ENCODE peak calls at places on chromosome 13, in seven cellular contexts. L is CD4-positive, alpha-beta memory T cell; R is HT1080; U is stimulated activated CD8-positive, alpha-beta memory T cell treated with anti-CD3 and anti-CD28 coated beads, Interleukin-7, amount 100 ng/mL, for 48 hours; A is heart left ventricle; K is HCT116; T is activated naive CD4-positive, alpha-beta T cell treated with Interleukin-2 at 50 U/mL for 16 hours. B is an unnamed sample.

GRCh38 chr13:42129033-42129432 is 80.6 kb downstream of the DGKH start:
- DNase-seq in A (no peak), T (no peak), U (no peak), K (no peak), R (no peak), L (no peak), B (no peak)

GRCh38 chr13:30119476-30119875 is 187.9 kb downstream of the KATNAL1 start:
- DNase-seq in L (peak), A (no peak), R (peak), U (no peak), T (no peak), K (no peak), B (peak)

GRCh38 chr13:28138756-28139470 is 568 bp downstream of the PAN3 start:
- DNase-seq in T (peak), U (peak), L (peak), K (peak), R (peak), A (peak), B (peak)

GRCh38 chr13:110798595-110798994 is 85.1 kb downstream of the ING1 start:
- DNase-seq in A (no peak), T (no peak), R (no peak), L (no peak), K (no peak), U (no peak), B (no peak)

GRCh38 chr13:39379667-39380655 is 223.0 kb downstream of the LHFPL6 start:
- DNase-seq in A (no peak), U (no peak), L (no peak), R (no peak), T (no peak), K (no peak), B (no peak)

GRCh38 chr13:34933349-34933748 is 8.7 kb upstream of the NBEA start:
- DNase-seq in T (no peak), L (no peak), A (no peak), K (no peak), U (no peak), R (no peak), B (no peak)

GRCh38 chr13:110887242-110887954 is 27.5 kb downstream of the ANKRD10 start:
- DNase-seq in R (no peak), K (no peak), U (no peak), L (no peak), A (no peak), T (no peak), B (no peak)

GRCh38 chr13:31209172-31209818 is 9.5 kb downstream of the B3GLCT start:
- DNase-seq in A (peak), R (no peak), T (no peak), L (peak), K (no peak), U (no peak), B (no peak)

GRCh38 chr13:106911602-106912001 is 343.7 kb upstream of the ARGLU1 start:
- DNase-seq in K (no peak), U (no peak), A (no peak), T (no peak), L (no peak), R (peak), B (no peak)

GRCh38 chr13:19927117-19927734 is 31.3 kb upstream of the ZMYM2 start:
- DNase-seq in K (peak), L (peak), U (no peak), A (no peak), T (no peak), R (peak), B (peak)

GRCh38 chr13:30907167-30907761 is 1.2 kb downstream of the MEDAG start:
- DNase-seq in T (no peak), U (no peak), L (no peak), R (no peak), K (no peak), A (no peak), B (no peak)

GRCh38 chr13:53004605-53005004 is 24.0 kb upstream of the OLFM4 start:
- DNase-seq in A (no peak), L (no peak), R (no peak), K (no peak), T (no peak), U (no peak), B (no peak)

GRCh38 chr13:113120300-113121182 is 2.1 kb upstream of the F10 start:
- DNase-seq in A (no peak), T (no peak), L (no peak), U (no peak), R (no peak), K (no peak), B (no peak)

GRCh38 chr13:33761744-33762143 is 56.2 kb upstream of the RFC3 start:
- DNase-seq in A (no peak), K (peak), L (no peak), T (no peak), U (no peak), R (peak), B (no peak)

GRCh38 chr13:62512194-62513141 is 1096.8 kb upstream of the PCDH20 start:
- DNase-seq in K (peak), A (no peak), T (no peak), R (peak), U (no peak), L (no peak), B (peak)

GRCh38 chr13:103663996-103664395 is 597.8 kb upstream of the SLC10A2 start:
- DNase-seq in L (no peak), K (no peak), R (no peak), A (no peak), U (no peak), T (no peak), B (no peak)

GRCh38 chr13:48414501-48414900 is 1.6 kb upstream of the LPAR6 start:
- DNase-seq in K (no peak), T (no peak), A (no peak), U (no peak), R (no peak), L (no peak), B (no peak)

GRCh38 chr13:97225533-97225932 is 3.4 kb downstream of the MBNL2 start:
- DNase-seq in A (peak), L (no peak), U (no peak), T (no peak), R (no peak), K (no peak), B (no peak)

GRCh38 chr13:51477653-51478324 is 25.0 kb upstream of the INTS6 start:
- DNase-seq in K (no peak), R (no peak), U (no peak), L (no peak), T (no peak), A (no peak), B (no peak)

GRCh38 chr13:60094385-60095088 is 69.2 kb downstream of the DIAPH3 start:
- DNase-seq in R (no peak), A (no peak), U (no peak), T (no peak), K (no peak), L (no peak), B (no peak)

GRCh38 chr13:71087006-71087405 is 780.0 kb downstream of the DACH1 start:
- DNase-seq in T (no peak), A (no peak), U (no peak), R (no peak), L (no peak), K (no peak), B (no peak)

GRCh38 chr13:75661443-75661842 is 25.3 kb downstream of the LMO7 start:
- DNase-seq in K (no peak), L (no peak), T (no peak), R (no peak), U (no peak), A (no peak), B (no peak)